ENCODE peak calls at places on chromosome 5, in six cellular contexts. L is mucosa of descending colon, U is cardiac fibroblast, B is fibroblast of the conjunctiva, R is T-helper 9 cell, V is germinal center. O is an unnamed sample.

GRCh38 chr5:123512631-123513461 is 869 bp downstream of the CSNK1G3 start:
- DNase-seq in B (no peak), L (peak; percentile 38), V (peak; percentile 38), R (peak; percentile 21), U (peak; percentile 44), O (peak; percentile 25)

GRCh38 chr5:152092580-152092979 is 167.9 kb upstream of the GLRA1 start:
- DNase-seq in U (no peak), B (no peak), R (no peak), L (no peak), V (no peak), O (peak; percentile 2)

GRCh38 chr5:130168211-130168610 is 263.9 kb downstream of the CHSY3 start:
- DNase-seq in U (peak; percentile 63), L (no peak), V (no peak), B (peak; percentile 20), R (no peak), O (peak; percentile 40)

GRCh38 chr5:10111575-10111974 is 138.1 kb downstream of the ATPSCKMT start:
- DNase-seq in V (no peak), R (no peak), U (peak; percentile 55), L (peak; percentile 32), B (peak; percentile 43), O (peak; percentile 34)

GRCh38 chr5:59712836-59713487 is 180.6 kb downstream of the PDE4D start:
- DNase-seq in U (no peak), B (no peak), R (no peak), L (no peak), V (no peak), O (no peak)

GRCh38 chr5:50667653-50668403 is 1.4 kb downstream of the PARP8 start:
- DNase-seq in V (peak; percentile 63), B (no peak), R (peak; percentile 85), L (peak; percentile 59), U (peak; percentile 45), O (peak; percentile 61)

GRCh38 chr5:135245521-135246499 is 153.2 kb downstream of the MACROH2A1 start:
- DNase-seq in L (peak; percentile 1), R (no peak), B (no peak), U (peak; percentile 62), V (no peak), O (peak; percentile 47)

GRCh38 chr5:158718738-158719505 is 380.8 kb downstream of the EBF1 start:
- DNase-seq in R (no peak), U (peak; percentile 65), L (no peak), B (no peak), V (no peak), O (peak; percentile 91)

GRCh38 chr5:111735829-111736228 is 21.2 kb downstream of the NREP start:
- DNase-seq in R (no peak), V (no peak), B (peak; percentile 79), U (peak; percentile 83), L (peak; percentile 23), O (peak; percentile 98)

GRCh38 chr5:4225741-4226140 is 630.1 kb downstream of the IRX1 start:
- DNase-seq in U (no peak), B (no peak), R (no peak), L (no peak), V (no peak), O (no peak)

GRCh38 chr5:175658299-175659145 is 651 bp downstream of the HRH2 start:
- DNase-seq in R (no peak), B (no peak), L (no peak), V (no peak), U (no peak), O (no peak)

GRCh38 chr5:145157841-145158240 is 677.3 kb downstream of the PRELID2 start:
- DNase-seq in L (no peak), R (no peak), U (peak; percentile 1), V (no peak), B (no peak), O (peak; percentile 1)

GRCh38 chr5:160926428-160926827 is 74.4 kb upstream of the ATP10B start:
- DNase-seq in B (no peak), L (peak; percentile 93), R (no peak), U (no peak), V (no peak), O (no peak)

GRCh38 chr5:181138258-181138657 is 7.3 kb upstream of the OR2V1 start:
- DNase-seq in U (no peak), L (no peak), V (no peak), B (no peak), R (no peak), O (peak; percentile 71)

GRCh38 chr5:33938881-33939280 is 2.7 kb downstream of the RXFP3 start:
- DNase-seq in L (no peak), U (no peak), B (no peak), V (no peak), R (no peak), O (no peak)

GRCh38 chr5:82165740-82166530 is 112.2 kb downstream of the RPS23 start:
- DNase-seq in U (peak; percentile 97), B (peak; percentile 98), L (peak; percentile 59), R (peak; percentile 2), V (peak; percentile 17), O (peak; percentile 85)

GRCh38 chr5:108728566-108729305 is 19.0 kb upstream of the FER start:
- DNase-seq in V (no peak), R (peak; percentile 42), U (peak; percentile 24), L (no peak), B (no peak), O (no peak)

GRCh38 chr5:36944607-36945225 is 68.1 kb downstream of the NIPBL start:
- DNase-seq in B (peak; percentile 65), U (peak; percentile 85), V (peak; percentile 38), L (no peak), R (no peak), O (no peak)

GRCh38 chr5:109921735-109922395 is 232.1 kb downstream of the MAN2A1 start:
- DNase-seq in U (peak; percentile 26), R (peak; percentile 13), L (no peak), B (no peak), V (no peak), O (no peak)

GRCh38 chr5:128869970-128870747 is 95.1 kb upstream of the SLC27A6 start:
- DNase-seq in U (no peak), R (no peak), V (no peak), L (no peak), B (no peak), O (no peak)

GRCh38 chr5:27855491-27855890 is 817.1 kb upstream of the CDH9 start:
- DNase-seq in L (no peak), V (no peak), U (no peak), B (no peak), R (no peak), O (no peak)

GRCh38 chr5:14062178-14062577 is 81.0 kb upstream of the TRIO start:
- DNase-seq in B (no peak), V (no peak), L (no peak), U (no peak), R (no peak), O (no peak)